ENCODE peak calls at places on chromosomes 5 and 9, in seven cellular contexts. E is globus pallidus; K is CD8-positive, alpha-beta memory T cell; X is HTR-8/SVneo; Y is NAMALWA; R is ELR; A is NCI-H2227 treated with DMSO at 0.1 percent for 48 hours. C is an unnamed sample.

GRCh38 chr9:13990336-13990735 is 323.6 kb downstream of the NFIB start:
- DNase-seq in E (no peak), K (no peak), X (no peak), Y (no peak), R (no peak), A (no peak), C (no peak)

GRCh38 chr9:98852463-98852735 is 44.9 kb downstream of the GALNT12 start:
- DNase-seq in E (no peak), K (no peak), X (no peak), Y (no peak), R (no peak), A (no peak), C (no peak)

GRCh38 chr5:34858798-34859197 is 19.8 kb downstream of the TTC23L start:
- DNase-seq in E (no peak), K (no peak), X (no peak), Y (no peak), R (no peak), A (no peak), C (no peak)

GRCh38 chr5:176180339-176180738 is 57.9 kb upstream of the SIMC1 start:
- DNase-seq in E (no peak), K (no peak), X (no peak), Y (no peak), R (no peak), A (no peak), C (no peak)

GRCh38 chr9:127081250-127082185 is 40.9 kb downstream of the ANGPTL2 start:
- DNase-seq in E (no peak), K (no peak), X (no peak), Y (no peak), R (no peak), A (no peak), C (no peak)

GRCh38 chr9:124077915-124078572 is 66.5 kb downstream of the LHX2 start:
- DNase-seq in E (no peak), K (no peak), X (no peak), Y (no peak), R (peak; percentile 57), A (no peak), C (no peak)

GRCh38 chr5:89110916-89111646 is 228.1 kb upstream of the MEF2C start:
- DNase-seq in E (no peak), K (no peak), X (no peak), Y (no peak), R (peak; percentile 12), A (no peak), C (no peak)

GRCh38 chr5:65986796-65987195 is 60.4 kb downstream of the ERBIN start:
- DNase-seq in E (no peak), K (no peak), X (no peak), Y (no peak), R (no peak), A (no peak), C (no peak)

GRCh38 chr9:76373173-76373771 is 21.0 kb downstream of the RFK start:
- DNase-seq in E (no peak), K (no peak), X (no peak), Y (no peak), R (peak; percentile 8), A (no peak), C (no peak)

GRCh38 chr5:142981475-142981874 is 211.3 kb downstream of the ARHGAP26 start:
- DNase-seq in E (no peak), K (no peak), X (no peak), Y (no peak), R (no peak), A (peak; percentile 9), C (no peak)

GRCh38 chr5:156951354-156951753 is 11.7 kb downstream of the TIMD4 start:
- DNase-seq in E (no peak), K (no peak), X (no peak), Y (no peak), R (no peak), A (no peak), C (no peak)

GRCh38 chr9:113690055-113690740 is 185.9 kb upstream of the ZNF618 start:
- DNase-seq in E (no peak), K (no peak), X (no peak), Y (no peak), R (no peak), A (no peak), C (no peak)

GRCh38 chr9:93501406-93501805 is 48.0 kb upstream of the FAM120AOS start:
- DNase-seq in E (no peak), K (no peak), X (peak; percentile 5), Y (peak; percentile 12), R (peak; percentile 34), A (no peak), C (peak; percentile 29)

GRCh38 chr5:8340261-8340660 is 471.3 kb downstream of the MTRR start:
- DNase-seq in E (peak; percentile 34), K (no peak), X (no peak), Y (no peak), R (no peak), A (no peak), C (no peak)

GRCh38 chr5:177478711-177479646 is 5.5 kb upstream of the DBN1 start:
- DNase-seq in E (no peak), K (no peak), X (no peak), Y (peak; percentile 88), R (no peak), A (no peak), C (peak; percentile 49)

GRCh38 chr5:7926296-7926695 is 57.3 kb downstream of the MTRR start:
- DNase-seq in E (no peak), K (no peak), X (no peak), Y (no peak), R (peak; percentile 92), A (no peak), C (no peak)

GRCh38 chr5:159850192-159850573 is 66.1 kb upstream of the ADRA1B start:
- DNase-seq in E (no peak), K (no peak), X (no peak), Y (no peak), R (peak; percentile 94), A (no peak), C (no peak)

GRCh38 chr5:139796061-139796806 is 626 bp downstream of the PSD2 start:
- DNase-seq in E (no peak), K (no peak), X (no peak), Y (no peak), R (no peak), A (no peak), C (peak; percentile 66)

GRCh38 chr5:111741270-111741669 is 15.7 kb downstream of the NREP start:
- DNase-seq in E (no peak), K (no peak), X (no peak), Y (peak; percentile 36), R (no peak), A (peak; percentile 34), C (no peak)

GRCh38 chr5:176180781-176181180 is 57.4 kb upstream of the SIMC1 start:
- DNase-seq in E (no peak), K (no peak), X (no peak), Y (no peak), R (no peak), A (no peak), C (no peak)

GRCh38 chr9:134570151-134570621 is 71.4 kb upstream of the COL5A1 start:
- DNase-seq in E (no peak), K (no peak), X (no peak), Y (peak; percentile 30), R (no peak), A (no peak), C (peak; percentile 40)

GRCh38 chr9:77770340-77770739 is 122.2 kb upstream of the GNA14 start:
- DNase-seq in E (peak; percentile 93), K (no peak), X (no peak), Y (no peak), R (no peak), A (no peak), C (no peak)

GRCh38 chr9:81492710-81493447 is 196.5 kb downstream of the TLE1 start:
- DNase-seq in E (no peak), K (no peak), X (peak; percentile 12), Y (no peak), R (peak; percentile 96), A (no peak), C (no peak)

GRCh38 chr5:42268630-42269029 is 154.6 kb upstream of the GHR start:
- DNase-seq in E (no peak), K (no peak), X (no peak), Y (no peak), R (peak; percentile 0), A (no peak), C (no peak)

GRCh38 chr5:42641321-42642005 is 115.2 kb upstream of the CCDC152 start:
- DNase-seq in E (no peak), K (no peak), X (no peak), Y (no peak), R (peak; percentile 5), A (no peak), C (no peak)

GRCh38 chr5:107215581-107215980 is 455.2 kb downstream of the EFNA5 start:
- DNase-seq in E (no peak), K (no peak), X (no peak), Y (no peak), R (peak; percentile 52), A (no peak), C (no peak)

GRCh38 chr9:121634800-121635261 is 16.6 kb upstream of the DAB2IP start:
- DNase-seq in E (peak; percentile 64), K (no peak), X (peak; percentile 54), Y (no peak), R (peak; percentile 51), A (no peak), C (no peak)

GRCh38 chr9:92467041-92467440 is 15.3 kb downstream of the ASPN start:
- DNase-seq in E (no peak), K (no peak), X (no peak), Y (no peak), R (no peak), A (no peak), C (no peak)

GRCh38 chr5:148309746-148310145 is 2.5 kb upstream of the SPINK7 start:
- DNase-seq in E (no peak), K (no peak), X (no peak), Y (no peak), R (no peak), A (peak; percentile 48), C (no peak)

GRCh38 chr5:150323092-150323491 is 20.4 kb upstream of the ARSI start:
- DNase-seq in E (no peak), K (no peak), X (no peak), Y (no peak), R (peak; percentile 73), A (no peak), C (no peak)

GRCh38 chr5:161098516-161098915 is 246.5 kb upstream of the ATP10B start:
- DNase-seq in E (no peak), K (no peak), X (no peak), Y (no peak), R (no peak), A (no peak), C (no peak)

GRCh38 chr5:157186309-157187045 is 5.8 kb downstream of the ITK start:
- DNase-seq in E (no peak), K (no peak), X (no peak), Y (no peak), R (no peak), A (no peak), C (no peak)

GRCh38 chr5:177377851-177378776 is 6.1 kb upstream of the SLC34A1 start:
- DNase-seq in E (no peak), K (no peak), X (no peak), Y (no peak), R (no peak), A (no peak), C (no peak)

GRCh38 chr9:14428781-14429230 is 114.9 kb upstream of the NFIB start:
- DNase-seq in E (peak; percentile 67), K (peak; percentile 10), X (peak; percentile 28), Y (peak; percentile 67), R (peak; percentile 79), A (peak; percentile 89), C (no peak)

C was measured in B cell.